ENCODE peak calls at places on chromosomes 12 and 14, in ten cellular contexts. One of them, this sample, is unnamed.

GRCh38 chr14:34237098-34237497 is 224.9 kb downstream of the SPTSSA start:
- DNase-seq in adrenal gland: no peak
- DNase-seq in body of pancreas: no peak
- DNase-seq in spleen: no peak
- DNase-seq in ovary: no peak
- DNase-seq in sigmoid colon: no peak
- DNase-seq in HepG2: peak; percentile 28
- DNase-seq in A549: no peak
- DNase-seq in Peyer's patch: no peak
- DNase-seq in uterus: no peak
- DNase-seq in this sample: no peak

GRCh38 chr14:81436296-81437138 is 36.4 kb upstream of the STON2 start:
- DNase-seq in Peyer's patch: peak; percentile 18
- DNase-seq in sigmoid colon: peak; percentile 87
- DNase-seq in A549: peak; percentile 83
- DNase-seq in uterus: peak; percentile 36
- DNase-seq in HepG2: peak; percentile 54
- DNase-seq in body of pancreas: peak; percentile 78
- DNase-seq in adrenal gland: peak; percentile 65
- DNase-seq in spleen: peak; percentile 87
- DNase-seq in ovary: peak; percentile 71
- DNase-seq in this sample: peak; percentile 79

GRCh38 chr12:84994436-84994835 is 41.6 kb downstream of the TSPAN19 start:
- DNase-seq in uterus: no peak
- DNase-seq in spleen: no peak
- DNase-seq in adrenal gland: no peak
- DNase-seq in sigmoid colon: no peak
- DNase-seq in HepG2: no peak
- DNase-seq in body of pancreas: no peak
- DNase-seq in A549: no peak
- DNase-seq in ovary: no peak
- DNase-seq in Peyer's patch: no peak
- DNase-seq in this sample: no peak

GRCh38 chr12:124592050-124592449 is 24.6 kb upstream of the NCOR2 start:
- DNase-seq in HepG2: no peak
- DNase-seq in body of pancreas: no peak
- DNase-seq in uterus: no peak
- DNase-seq in A549: no peak
- DNase-seq in Peyer's patch: no peak
- DNase-seq in sigmoid colon: no peak
- DNase-seq in adrenal gland: peak; percentile 50
- DNase-seq in spleen: no peak
- DNase-seq in ovary: peak; percentile 34
- DNase-seq in this sample: no peak

GRCh38 chr14:68245146-68246073 is 425.8 kb downstream of the RAD51B start:
- DNase-seq in ovary: peak; percentile 57
- DNase-seq in A549: no peak
- DNase-seq in Peyer's patch: no peak
- DNase-seq in sigmoid colon: peak; percentile 70
- DNase-seq in body of pancreas: peak; percentile 20
- DNase-seq in uterus: peak; percentile 73
- DNase-seq in HepG2: no peak
- DNase-seq in adrenal gland: peak; percentile 39
- DNase-seq in spleen: no peak
- DNase-seq in this sample: no peak

GRCh38 chr12:116968986-116969385 is 58.2 kb downstream of the FBXW8 start:
- DNase-seq in adrenal gland: no peak
- DNase-seq in Peyer's patch: no peak
- DNase-seq in ovary: no peak
- DNase-seq in HepG2: no peak
- DNase-seq in A549: no peak
- DNase-seq in spleen: no peak
- DNase-seq in sigmoid colon: no peak
- DNase-seq in uterus: no peak
- DNase-seq in body of pancreas: no peak
- DNase-seq in this sample: no peak

GRCh38 chr14:71711619-71712018 is 220.6 kb upstream of the RGS6 start:
- DNase-seq in HepG2: no peak
- DNase-seq in sigmoid colon: no peak
- DNase-seq in A549: no peak
- DNase-seq in ovary: no peak
- DNase-seq in uterus: no peak
- DNase-seq in spleen: no peak
- DNase-seq in body of pancreas: no peak
- DNase-seq in adrenal gland: no peak
- DNase-seq in Peyer's patch: no peak
- DNase-seq in this sample: peak; percentile 41

GRCh38 chr12:40010899-40011774 is 94.7 kb downstream of the SLC2A13 start:
- DNase-seq in ovary: peak; percentile 11
- DNase-seq in adrenal gland: peak; percentile 44
- DNase-seq in A549: peak; percentile 55
- DNase-seq in spleen: no peak
- DNase-seq in HepG2: peak; percentile 65
- DNase-seq in body of pancreas: peak; percentile 53
- DNase-seq in sigmoid colon: peak; percentile 66
- DNase-seq in uterus: peak; percentile 44
- DNase-seq in Peyer's patch: peak; percentile 55
- DNase-seq in this sample: no peak

GRCh38 chr12:58041441-58041840 is 100.1 kb downstream of the ATP23 start:
- DNase-seq in HepG2: no peak
- DNase-seq in uterus: no peak
- DNase-seq in Peyer's patch: no peak
- DNase-seq in spleen: no peak
- DNase-seq in sigmoid colon: no peak
- DNase-seq in body of pancreas: no peak
- DNase-seq in ovary: no peak
- DNase-seq in A549: no peak
- DNase-seq in adrenal gland: no peak
- DNase-seq in this sample: no peak

GRCh38 chr14:22039938-22040780 is 366.5 kb upstream of the OR4E1 start:
- DNase-seq in uterus: no peak
- DNase-seq in A549: peak; percentile 6
- DNase-seq in spleen: no peak
- DNase-seq in body of pancreas: no peak
- DNase-seq in sigmoid colon: no peak
- DNase-seq in adrenal gland: no peak
- DNase-seq in ovary: no peak
- DNase-seq in HepG2: peak; percentile 26
- DNase-seq in Peyer's patch: no peak
- DNase-seq in this sample: no peak

GRCh38 chr12:68264864-68265256 is 11.5 kb upstream of the IL22 start:
- DNase-seq in spleen: no peak
- DNase-seq in A549: no peak
- DNase-seq in sigmoid colon: no peak
- DNase-seq in adrenal gland: no peak
- DNase-seq in ovary: no peak
- DNase-seq in uterus: no peak
- DNase-seq in body of pancreas: no peak
- DNase-seq in HepG2: no peak
- DNase-seq in Peyer's patch: no peak
- DNase-seq in this sample: no peak

GRCh38 chr14:93114068-93114710 is 1.5 kb downstream of the ITPK1 start:
- DNase-seq in A549: no peak
- DNase-seq in HepG2: no peak
- DNase-seq in body of pancreas: peak; percentile 21
- DNase-seq in ovary: no peak
- DNase-seq in sigmoid colon: no peak
- DNase-seq in spleen: peak; percentile 82
- DNase-seq in adrenal gland: peak; percentile 22
- DNase-seq in Peyer's patch: peak; percentile 29
- DNase-seq in uterus: no peak
- DNase-seq in this sample: no peak

GRCh38 chr14:60183724-60184596 is 18.8 kb upstream of the DHRS7 start:
- DNase-seq in sigmoid colon: no peak
- DNase-seq in A549: peak; percentile 12
- DNase-seq in adrenal gland: no peak
- DNase-seq in body of pancreas: no peak
- DNase-seq in ovary: no peak
- DNase-seq in HepG2: peak; percentile 55
- DNase-seq in spleen: no peak
- DNase-seq in uterus: peak; percentile 38
- DNase-seq in Peyer's patch: no peak
- DNase-seq in this sample: no peak

GRCh38 chr12:42887657-42888056 is 298.1 kb upstream of the PRICKLE1 start:
- DNase-seq in body of pancreas: no peak
- DNase-seq in ovary: no peak
- DNase-seq in A549: no peak
- DNase-seq in HepG2: no peak
- DNase-seq in sigmoid colon: no peak
- DNase-seq in adrenal gland: no peak
- DNase-seq in Peyer's patch: no peak
- DNase-seq in uterus: no peak
- DNase-seq in spleen: no peak
- DNase-seq in this sample: no peak

GRCh38 chr12:120928864-120929652 is 24.9 kb upstream of the SPPL3 start:
- DNase-seq in ovary: no peak
- DNase-seq in HepG2: no peak
- DNase-seq in spleen: peak; percentile 45
- DNase-seq in Peyer's patch: no peak
- DNase-seq in body of pancreas: peak; percentile 80
- DNase-seq in uterus: no peak
- DNase-seq in A549: no peak
- DNase-seq in sigmoid colon: no peak
- DNase-seq in adrenal gland: no peak
- DNase-seq in this sample: peak; percentile 78

GRCh38 chr14:65299837-65300236 is 112.7 kb upstream of the FUT8 start:
- DNase-seq in spleen: no peak
- DNase-seq in sigmoid colon: no peak
- DNase-seq in adrenal gland: no peak
- DNase-seq in HepG2: no peak
- DNase-seq in A549: no peak
- DNase-seq in body of pancreas: peak; percentile 77
- DNase-seq in ovary: no peak
- DNase-seq in uterus: no peak
- DNase-seq in Peyer's patch: no peak
- DNase-seq in this sample: no peak

GRCh38 chr14:21268612-21269251 is 510 bp downstream of the HNRNPC start:
- DNase-seq in ovary: peak; percentile 20
- DNase-seq in body of pancreas: peak; percentile 27
- DNase-seq in A549: no peak
- DNase-seq in Peyer's patch: peak; percentile 47
- DNase-seq in HepG2: peak; percentile 77
- DNase-seq in adrenal gland: peak; percentile 46
- DNase-seq in uterus: peak; percentile 44
- DNase-seq in spleen: no peak
- DNase-seq in sigmoid colon: no peak
- DNase-seq in this sample: no peak

GRCh38 chr12:101783838-101784237 is 44.6 kb upstream of the SYCP3 start:
- DNase-seq in A549: no peak
- DNase-seq in adrenal gland: no peak
- DNase-seq in sigmoid colon: no peak
- DNase-seq in ovary: no peak
- DNase-seq in body of pancreas: no peak
- DNase-seq in uterus: no peak
- DNase-seq in spleen: no peak
- DNase-seq in Peyer's patch: no peak
- DNase-seq in HepG2: no peak
- DNase-seq in this sample: no peak
- H3K27ac ChIP-seq in A549: no peak overlapping the region
- H3K27ac ChIP-seq in adrenal gland: no peak overlapping the region
- H3K27ac ChIP-seq in sigmoid colon: no peak overlapping the region
- H3K27ac ChIP-seq in ovary: no peak overlapping the region
- H3K27ac ChIP-seq in body of pancreas: no peak overlapping the region
- H3K27ac ChIP-seq in uterus: no peak overlapping the region
- H3K27ac ChIP-seq in spleen: no peak overlapping the region
- H3K27ac ChIP-seq in Peyer's patch: no peak overlapping the region
- H3K27ac ChIP-seq in HepG2: no peak overlapping the region
- H3K27ac ChIP-seq in this sample: no peak overlapping the region

DNA sequence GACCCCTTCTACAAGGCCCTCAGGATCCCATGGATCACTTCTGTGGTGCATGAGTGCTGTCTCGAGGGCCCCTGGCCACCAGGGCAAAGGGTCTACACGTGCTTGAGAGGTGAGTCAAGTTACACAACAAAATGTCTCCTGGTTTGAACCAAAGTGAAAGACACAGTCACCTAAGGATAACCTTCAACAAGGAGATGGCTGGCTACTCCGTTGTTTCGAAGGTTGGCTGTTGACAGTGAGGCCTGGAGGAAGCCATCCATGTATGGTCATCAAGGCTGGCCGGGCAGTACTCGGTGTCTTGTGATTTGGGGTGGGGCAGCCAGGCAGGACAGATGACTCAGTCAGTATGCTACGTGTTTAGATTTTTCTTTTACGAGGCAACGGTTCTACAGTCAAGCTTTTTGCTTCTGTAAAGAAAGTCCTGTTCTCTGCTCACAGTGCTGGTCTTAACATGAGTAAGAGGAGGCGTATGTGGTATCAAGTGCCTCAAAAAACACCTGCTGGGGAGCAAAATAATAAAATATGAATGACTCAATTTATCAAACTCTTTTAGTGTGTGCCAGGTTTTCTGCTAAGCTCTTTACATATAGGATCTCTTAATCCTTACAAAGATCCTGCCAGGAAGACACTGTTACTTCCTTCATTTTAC is 18.0 kb upstream of the NT5DC3 start:
- DNase-seq in adrenal gland: peak; percentile 79
- DNase-seq in sigmoid colon: peak; percentile 98
- DNase-seq in Peyer's patch: no peak
- DNase-seq in ovary: peak; percentile 71
- DNase-seq in A549: peak; percentile 73
- DNase-seq in HepG2: peak; percentile 67
- DNase-seq in body of pancreas: peak; percentile 39
- DNase-seq in uterus: peak; percentile 93
- DNase-seq in spleen: no peak
- DNase-seq in this sample: no peak
- TF ChIP-seq CTCF in adrenal gland: no peak
- TF ChIP-seq CTCF in sigmoid colon: no peak
- TF ChIP-seq CTCF in Peyer's patch: peak; percentile 7
- TF ChIP-seq CTCF in ovary: no peak
- TF ChIP-seq CTCF in A549: no peak
- TF ChIP-seq CTCF in HepG2: no peak
- TF ChIP-seq CTCF in body of pancreas: no peak
- TF ChIP-seq CTCF in uterus: no peak
- TF ChIP-seq CTCF in spleen: no peak
- TF ChIP-seq CTCF in this sample: no peak

DNA sequence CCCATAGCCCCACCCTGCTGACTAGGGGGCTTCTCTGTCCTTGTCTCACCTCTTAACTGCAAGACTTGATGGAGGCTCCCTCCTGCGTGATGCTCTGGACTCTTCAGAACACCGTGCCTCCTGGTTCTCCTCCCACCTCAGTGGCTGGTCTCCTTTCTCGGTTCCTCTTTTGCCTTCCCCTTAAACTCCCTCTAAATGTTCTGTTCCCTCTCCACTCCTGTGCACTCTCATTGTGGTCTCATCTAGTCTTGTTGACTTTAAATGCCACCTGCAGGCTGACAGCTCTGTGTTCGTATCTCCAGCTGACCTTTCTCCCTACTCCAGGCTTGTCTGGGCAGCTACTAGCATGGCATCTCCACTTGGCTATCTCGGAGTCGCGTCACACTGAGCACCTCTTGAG is 28.3 kb downstream of the DYNC1H1 start:
- DNase-seq in spleen: no peak
- DNase-seq in HepG2: no peak
- DNase-seq in adrenal gland: no peak
- DNase-seq in sigmoid colon: no peak
- DNase-seq in body of pancreas: no peak
- DNase-seq in A549: no peak
- DNase-seq in Peyer's patch: peak; percentile 64
- DNase-seq in uterus: no peak
- DNase-seq in ovary: no peak
- DNase-seq in this sample: no peak
- TF ChIP-seq POLR2A in spleen: no peak
- TF ChIP-seq POLR2A in HepG2: no peak
- TF ChIP-seq POLR2A in adrenal gland: no peak
- TF ChIP-seq POLR2A in sigmoid colon: no peak
- TF ChIP-seq POLR2A in body of pancreas: no peak
- TF ChIP-seq POLR2A in A549: no peak
- TF ChIP-seq POLR2A in Peyer's patch: no peak
- TF ChIP-seq POLR2A in uterus: no peak
- TF ChIP-seq POLR2A in ovary: no peak
- TF ChIP-seq POLR2A in this sample: no peak

GRCh38 chr12:76266797-76267196 is 81.4 kb downstream of the BBS10 start:
- DNase-seq in body of pancreas: no peak
- DNase-seq in spleen: no peak
- DNase-seq in Peyer's patch: no peak
- DNase-seq in sigmoid colon: peak; percentile 68
- DNase-seq in ovary: no peak
- DNase-seq in HepG2: no peak
- DNase-seq in uterus: no peak
- DNase-seq in adrenal gland: peak; percentile 25
- DNase-seq in A549: no peak
- DNase-seq in this sample: peak; percentile 80
- H3K27ac ChIP-seq in body of pancreas: no peak overlapping the region
- H3K27ac ChIP-seq in spleen: no peak overlapping the region
- H3K27ac ChIP-seq in Peyer's patch: no peak overlapping the region
- H3K27ac ChIP-seq in sigmoid colon: no peak overlapping the region
- H3K27ac ChIP-seq in ovary: no peak overlapping the region
- H3K27ac ChIP-seq in HepG2: no peak overlapping the region
- H3K27ac ChIP-seq in uterus: no peak overlapping the region
- H3K27ac ChIP-seq in adrenal gland: no peak overlapping the region
- H3K27ac ChIP-seq in A549: no peak overlapping the region
- H3K27ac ChIP-seq in this sample: peak overlapping the region; percentile 68

This sample was measured in breast epithelium.